ENCODE peak calls at places on chromosomes 16 and 17, in ten cellular contexts. P is testis; C is fibroblast of pulmonary artery; Y is CD8-positive, alpha-beta T cell; N is A549; L is HCT116; T is left ventricle myocardium inferior; X is upper lobe of right lung; D is BJ; Z is tibial nerve. H is an unnamed sample.

GRCh38 chr17:50560185-50560824 is at the start of gene CACNA1G:
- DNase-seq in D (peak), N (peak), Z (peak), X (peak), Y (peak), T (peak), C (peak), L (peak), P (peak), H (peak)

GRCh38 chr16:85203462-85203813 is 91.2 kb upstream of the CIBAR2 start:
- DNase-seq in P (no peak), D (no peak), Z (no peak), L (no peak), C (no peak), N (no peak), Y (no peak), X (no peak), T (no peak), H (no peak)

GRCh38 chr16:26645629-26646028 is 421.1 kb upstream of the C16orf82 start:
- DNase-seq in Z (no peak), X (no peak), C (no peak), T (no peak), D (no peak), P (peak), N (no peak), L (no peak), Y (peak), H (no peak)

GRCh38 chr16:72946063-72946462 is 101.9 kb downstream of the ZFHX3 start:
- DNase-seq in P (no peak), X (no peak), C (no peak), N (no peak), Y (no peak), D (no peak), Z (no peak), T (no peak), L (no peak), H (no peak)

GRCh38 chr17:13106171-13106570 is 88.3 kb upstream of the ELAC2 start:
- DNase-seq in X (no peak), T (no peak), L (no peak), P (no peak), N (no peak), Y (no peak), C (no peak), D (no peak), Z (no peak), H (no peak)

GRCh38 chr16:87457724-87458423 is 35.0 kb downstream of the ZCCHC14 start:
- DNase-seq in L (peak), Y (no peak), N (no peak), X (peak), C (peak), Z (no peak), D (peak), P (no peak), T (no peak), H (peak)

GRCh38 chr16:2364638-2365210 is 24.2 kb upstream of the ABCA3 start:
- DNase-seq in X (no peak), Z (no peak), Y (no peak), C (peak), P (no peak), L (no peak), T (no peak), D (no peak), N (no peak), H (peak)

GRCh38 chr17:17885029-17885351 is 48.2 kb upstream of the SREBF1 start:
- DNase-seq in P (no peak), X (no peak), Y (no peak), C (no peak), Z (no peak), N (no peak), D (no peak), L (no peak), T (no peak), H (no peak)

GRCh38 chr16:66750279-66751134 is 902 bp downstream of the DYNC1LI2 start:
- DNase-seq in Y (no peak), T (no peak), N (no peak), X (no peak), Z (no peak), L (no peak), D (no peak), P (no peak), C (no peak), H (peak)

GRCh38 chr17:7982171-7982570 is 20.2 kb upstream of the GUCY2D start:
- DNase-seq in L (no peak), Z (no peak), N (no peak), D (no peak), P (no peak), Y (no peak), T (no peak), C (peak), X (no peak), H (peak)
- H3K4me3 ChIP-seq in L (no peak), Z (no peak), N (no peak), D (no peak), P (no peak), Y (no peak), T (no peak), C (no peak), X (no peak), H (no peak)

GRCh38 chr17:61411944-61412859 is 12.6 kb downstream of the TBX2 start:
- DNase-seq in D (no peak), N (peak), Y (peak), L (peak), X (peak), P (peak), Z (peak), C (peak), T (peak), H (peak)

GRCh38 chr17:61410100-61410551 is 10.5 kb downstream of the TBX2 start:
- DNase-seq in T (no peak), N (no peak), D (no peak), Z (no peak), X (peak), C (no peak), Y (no peak), P (peak), L (no peak), H (no peak)

GRCh38 chr17:61409301-61410099 is 9.9 kb downstream of the TBX2 start:
- DNase-seq in N (peak), C (peak), Z (no peak), T (no peak), X (peak), D (no peak), Y (peak), P (peak), L (peak), H (peak)

GRCh38 chr17:61411114-61411943 is 11.7 kb downstream of the TBX2 start:
- DNase-seq in T (no peak), N (no peak), D (no peak), Z (no peak), C (no peak), Y (peak), P (no peak), X (peak), L (no peak), H (peak)

DNA sequence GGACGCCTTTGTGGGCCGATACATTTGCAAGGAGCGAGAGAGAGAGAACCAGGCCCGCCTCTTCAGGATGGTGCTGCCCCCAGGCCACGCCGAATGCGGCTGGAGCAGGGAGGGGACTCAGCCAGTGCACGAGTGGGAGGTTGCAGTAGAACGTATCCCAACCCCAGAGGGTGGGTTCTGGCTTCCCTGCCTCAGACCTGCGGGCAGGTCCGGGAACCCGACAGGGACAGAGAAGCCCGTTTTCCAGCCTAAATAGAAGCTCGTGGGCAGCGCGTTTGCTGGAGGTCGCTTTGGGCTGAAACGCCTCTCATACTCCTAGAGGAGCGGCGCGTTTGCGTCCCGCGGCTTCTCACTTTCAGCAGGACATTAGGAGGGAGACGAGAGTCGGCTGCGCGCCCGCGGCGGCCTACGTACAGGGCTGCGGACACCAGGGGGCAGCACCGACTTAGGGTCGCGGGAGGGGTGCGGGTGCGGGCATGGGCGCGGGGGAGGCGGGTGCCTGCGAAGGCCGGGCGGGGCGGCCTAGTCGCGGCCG is 11.0 kb downstream of the TBX2 start:
- DNase-seq in X (peak), T (peak), N (no peak), D (no peak), L (no peak), Z (peak), C (peak), Y (peak), P (peak), H (peak)
- TF ChIP-seq CTCF in X (peak), T (peak), N (no peak), D (peak), L (peak), Z (peak), C (peak), Y (peak), P (peak), H (peak)

GRCh38 chr16:54931041-54931756 is 534 bp downstream of the IRX5 start:
- DNase-seq in Z (no peak), Y (no peak), N (peak), C (no peak), T (no peak), X (peak), L (no peak), P (no peak), D (no peak), H (peak)
- H3K4me3 ChIP-seq in Z (peak), Y (no peak), N (peak), C (peak), T (peak), X (peak), L (peak), P (peak), D (peak), H (peak)

DNA sequence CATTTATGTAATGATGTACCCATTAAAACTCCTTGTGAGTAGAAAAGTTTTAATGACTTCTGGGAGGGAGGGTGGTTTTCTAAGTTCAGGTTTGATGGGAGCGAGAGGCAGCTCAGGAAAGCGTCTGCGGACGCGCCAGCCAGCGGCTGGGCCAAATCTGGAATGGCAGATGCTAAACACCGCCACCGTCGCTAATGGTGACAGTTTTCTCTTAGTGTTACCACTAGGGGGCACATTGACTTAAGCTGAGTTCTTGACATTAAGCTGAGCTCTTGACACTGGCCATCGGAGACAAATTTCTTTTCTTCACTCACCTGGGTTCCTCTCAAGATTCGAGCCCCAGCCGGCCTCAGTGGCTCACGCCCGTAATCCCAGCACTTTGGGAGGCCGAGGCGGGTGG is 6.7 kb downstream of the TRPV1 start:
- DNase-seq in C (peak), Y (no peak), L (peak), N (peak), P (peak), D (no peak), X (no peak), Z (no peak), T (no peak), H (peak)
- TF ChIP-seq CTCF in C (peak), Y (no peak), L (peak), N (peak), P (peak), D (peak), X (peak), Z (peak), T (peak), H (no peak)

GRCh38 chr16:78608305-78608776 is 508.9 kb downstream of the WWOX start:
- DNase-seq in P (peak), T (no peak), D (no peak), C (no peak), L (no peak), N (no peak), X (no peak), Z (no peak), Y (no peak), H (no peak)
- H3K4me3 ChIP-seq in P (no peak), T (peak), D (no peak), C (no peak), L (no peak), N (no peak), X (peak), Z (no peak), Y (no peak), H (no peak)

GRCh38 chr16:30637952-30638351 is 12.8 kb upstream of the PRR14 start:
- DNase-seq in D (no peak), N (peak), Y (no peak), Z (no peak), T (no peak), P (no peak), C (peak), X (no peak), L (peak), H (peak)
- TF ChIP-seq CTCF in D (peak), N (peak), Y (peak), Z (no peak), T (peak), P (no peak), C (peak), X (peak), L (peak), H (peak)

DNA sequence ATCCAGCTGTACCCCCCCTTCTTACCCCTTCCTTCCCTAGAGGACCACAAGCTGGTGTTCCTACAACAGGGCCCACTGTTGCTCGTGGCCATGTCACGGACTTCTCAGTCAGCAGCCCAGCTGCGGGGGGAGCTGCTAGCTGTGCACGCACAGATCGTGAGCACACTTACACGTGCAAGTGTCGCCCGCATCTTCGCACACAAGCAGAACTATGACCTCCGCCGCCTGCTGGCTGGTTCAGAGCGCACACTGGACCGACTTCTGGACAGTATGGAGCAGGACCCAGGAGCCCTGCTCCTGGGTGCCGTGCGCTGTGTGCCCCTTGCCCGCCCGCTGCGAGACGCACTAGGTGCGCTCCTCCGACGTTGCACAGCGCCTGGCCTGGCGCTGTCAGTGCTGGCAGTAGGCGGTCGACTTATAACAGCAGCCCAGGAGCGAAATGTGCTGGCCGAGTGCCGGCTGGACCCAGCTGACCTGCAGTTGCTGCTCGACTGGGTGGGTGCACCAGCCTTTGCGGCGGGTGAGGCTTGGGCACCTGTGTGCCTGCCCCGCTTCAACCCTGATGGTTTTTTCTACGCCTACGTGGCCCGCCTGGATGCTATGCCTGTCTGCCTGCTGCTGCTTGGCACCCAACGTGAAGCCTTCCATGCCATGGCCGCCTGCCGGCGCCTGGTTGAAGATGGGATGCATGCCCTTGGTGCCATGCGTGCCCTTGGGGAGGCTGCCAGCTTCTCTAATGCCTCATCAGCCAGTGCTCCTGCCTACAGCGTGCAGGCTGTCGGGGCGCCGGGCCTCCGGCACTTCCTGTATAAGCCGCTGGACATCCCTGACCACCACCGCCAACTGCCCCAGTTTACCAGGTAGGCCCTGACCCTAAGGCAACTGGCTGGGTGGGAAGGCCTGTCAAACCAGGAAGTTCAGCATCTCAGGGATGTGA is 3.6 kb downstream of the MON1B start:
- DNase-seq in Y (no peak), Z (no peak), P (no peak), L (no peak), T (no peak), X (no peak), N (no peak), C (no peak), D (no peak), H (no peak)
- H3K4me3 ChIP-seq in Y (no peak), Z (no peak), P (no peak), L (no peak), T (no peak), X (no peak), N (no peak), C (no peak), D (no peak), H (no peak)

GRCh38 chr17:34980681-34981537 is 597 bp downstream of the LIG3 start:
- DNase-seq in P (peak), L (peak), N (peak), D (no peak), C (peak), T (peak), X (peak), Y (peak), Z (peak), H (peak)
- TF ChIP-seq CTCF in P (no peak), L (peak), N (peak), D (peak), C (peak), T (peak), X (peak), Y (no peak), Z (peak), H (peak)

DNA sequence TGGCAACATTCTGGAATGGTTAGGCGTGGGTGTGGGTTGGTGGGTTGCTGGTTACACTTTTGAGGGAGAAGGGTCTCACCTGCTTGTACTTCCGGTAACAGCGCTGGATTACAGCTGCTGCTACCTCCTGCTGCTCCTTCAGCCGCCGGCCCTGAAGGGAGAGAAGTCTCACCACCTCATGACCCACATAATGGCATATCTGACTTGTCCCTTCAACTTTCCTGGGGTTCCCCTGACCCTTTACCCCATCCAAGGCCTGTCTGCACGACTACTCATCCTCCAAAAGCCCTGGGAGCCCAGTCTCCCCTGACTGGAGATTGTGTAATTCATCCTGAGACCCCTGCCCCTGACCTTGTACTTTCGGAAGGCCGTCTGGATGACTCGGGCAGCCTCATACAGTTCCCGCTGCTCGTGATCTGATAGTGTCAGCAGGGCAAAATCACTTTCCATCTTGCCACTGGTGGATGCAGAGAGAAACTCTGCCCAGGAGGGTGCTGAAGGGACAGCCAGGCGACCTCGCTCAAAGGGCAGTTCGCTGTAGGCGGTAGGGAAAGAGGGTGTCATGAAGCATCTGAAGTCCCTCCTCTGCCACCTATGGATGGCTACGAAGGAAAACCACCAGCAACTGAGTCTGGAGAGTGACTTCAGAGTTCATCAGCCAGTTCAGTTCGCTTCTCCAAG is 2.1 kb upstream of the SPAG7 start:
- DNase-seq in P (no peak), Z (no peak), T (no peak), X (no peak), C (no peak), D (no peak), N (no peak), Y (no peak), L (no peak), H (no peak)
- H3K4me3 ChIP-seq in P (no peak), Z (no peak), T (peak), X (peak), C (peak), D (peak), N (no peak), Y (no peak), L (no peak), H (peak)

DNA sequence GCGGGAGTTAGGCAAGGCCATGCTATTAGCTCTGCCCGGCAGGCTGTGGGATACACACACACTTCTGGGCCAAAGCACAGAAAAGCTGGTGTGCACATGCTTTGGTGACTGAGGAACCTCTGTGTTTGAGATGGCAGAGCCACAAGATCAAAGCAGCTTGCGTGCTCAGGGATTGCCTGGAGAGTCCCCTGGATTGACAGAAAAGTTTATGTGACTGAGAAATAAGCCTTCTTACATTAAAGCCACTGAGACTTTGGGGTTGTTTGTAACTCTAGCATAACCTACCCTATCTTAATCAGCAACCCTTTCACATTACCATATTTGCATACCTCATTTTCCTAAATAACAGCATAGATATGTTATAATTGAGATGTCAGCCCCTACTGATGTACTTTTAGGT is 69.3 kb downstream of the MYO1D start:
- DNase-seq in X (no peak), Z (no peak), P (no peak), N (no peak), D (no peak), T (no peak), C (no peak), Y (no peak), L (no peak), H (no peak)
- TF ChIP-seq CTCF in X (no peak), Z (no peak), P (no peak), N (no peak), D (no peak), T (no peak), C (no peak), Y (no peak), L (no peak), H (no peak)

H was measured in cardiac fibroblast.